ENCODE peak calls at places on chromosomes 12 and 14, in six cellular contexts. V is NCI-H460, Y is HS-5, N is lung, E is astrocyte of the cerebellum, Z is activated T-cell treated with anti-CD3 and anti-CD28 coated beads for 48 hours. F is an unnamed sample.

GRCh38 chr12:10826258-10826657 is at the start of gene TAS2R10:
- DNase-seq in V (no peak), Y (no peak), N (no peak), E (no peak), Z (no peak), F (no peak)

GRCh38 chr12:52023182-52023975 is 16.6 kb downstream of the TAMALIN start:
- DNase-seq in V (peak; percentile 66), Y (no peak), N (peak; percentile 90), E (no peak), Z (peak; percentile 92), F (peak; percentile 88)

GRCh38 chr12:28443337-28443736 is 253.1 kb downstream of the CCDC91 start:
- DNase-seq in V (no peak), Y (no peak), N (no peak), E (no peak), Z (no peak), F (no peak)

GRCh38 chr12:111881712-111882111 is 39.7 kb downstream of the MAPKAPK5 start:
- DNase-seq in V (no peak), Y (no peak), N (no peak), E (no peak), Z (no peak), F (no peak)

GRCh38 chr14:99191663-99192621 is 80.1 kb downstream of the BCL11B start:
- DNase-seq in V (peak; percentile 11), Y (no peak), N (peak; percentile 53), E (peak; percentile 79), Z (no peak), F (peak; percentile 33)

GRCh38 chr12:25796523-25797000 is 161.9 kb upstream of the RASSF8 start:
- DNase-seq in V (no peak), Y (no peak), N (no peak), E (no peak), Z (no peak), F (no peak)

GRCh38 chr12:123602651-123603195 is 824 bp downstream of the DDX55 start:
- DNase-seq in V (no peak), Y (no peak), N (no peak), E (no peak), Z (no peak), F (no peak)

GRCh38 chr14:101325319-101325718 is 236.0 kb upstream of the DIO3 start:
- DNase-seq in V (no peak), Y (no peak), N (no peak), E (no peak), Z (no peak), F (no peak)

GRCh38 chr12:92421701-92422100 is 276.1 kb upstream of the BTG1 start:
- DNase-seq in V (no peak), Y (no peak), N (no peak), E (no peak), Z (no peak), F (no peak)

GRCh38 chr12:60148109-60148508 is 552.3 kb downstream of the SLC16A7 start:
- DNase-seq in V (no peak), Y (peak; percentile 92), N (no peak), E (peak; percentile 33), Z (no peak), F (no peak)

GRCh38 chr12:13205809-13206559 is 9.5 kb downstream of the EMP1 start:
- DNase-seq in V (no peak), Y (peak; percentile 99), N (no peak), E (peak; percentile 97), Z (peak; percentile 40), F (no peak)

GRCh38 chr14:71665781-71666180 is 266.4 kb upstream of the RGS6 start:
- DNase-seq in V (no peak), Y (no peak), N (no peak), E (no peak), Z (no peak), F (no peak)

GRCh38 chr14:24130717-24131548 is 474 bp downstream of the FITM1 start:
- DNase-seq in V (no peak), Y (no peak), N (no peak), E (no peak), Z (no peak), F (no peak)

GRCh38 chr12:41014643-41015020 is 173.5 kb upstream of the PDZRN4 start:
- DNase-seq in V (no peak), Y (peak; percentile 5), N (no peak), E (no peak), Z (no peak), F (no peak)

GRCh38 chr12:38516418-38516817 is 199.8 kb downstream of the ALG10B start:
- DNase-seq in V (no peak), Y (no peak), N (no peak), E (no peak), Z (no peak), F (no peak)

GRCh38 chr14:56885795-56886194 is 75.5 kb upstream of the OTX2 start:
- DNase-seq in V (no peak), Y (no peak), N (no peak), E (no peak), Z (no peak), F (no peak)

GRCh38 chr14:22566845-22567244 is 22.2 kb downstream of the DAD1 start:
- DNase-seq in V (no peak), Y (no peak), N (no peak), E (no peak), Z (no peak), F (no peak)

GRCh38 chr12:79512068-79512467 is 178.7 kb downstream of the PAWR start:
- DNase-seq in V (no peak), Y (no peak), N (no peak), E (no peak), Z (no peak), F (no peak)

GRCh38 chr12:103858953-103859601 is 18.0 kb upstream of the NT5DC3 start:
- DNase-seq in V (peak; percentile 81), Y (peak; percentile 81), N (peak; percentile 59), E (peak; percentile 86), Z (no peak), F (no peak)

GRCh38 chr12:2402180-2402579 is 349.4 kb downstream of the CACNA1C start:
- DNase-seq in V (no peak), Y (no peak), N (no peak), E (no peak), Z (no peak), F (no peak)

GRCh38 chr12:50218386-50218785 is 51.2 kb upstream of the CERS5 start:
- DNase-seq in V (no peak), Y (no peak), N (no peak), E (no peak), Z (no peak), F (no peak)

GRCh38 chr12:129067482-129067881 is 214.2 kb downstream of the GLT1D1 start:
- DNase-seq in V (no peak), Y (no peak), N (no peak), E (no peak), Z (no peak), F (no peak)

GRCh38 chr14:97172644-97173043 is 375.5 kb downstream of the VRK1 start:
- DNase-seq in V (no peak), Y (no peak), N (no peak), E (no peak), Z (no peak), F (no peak)

GRCh38 chr12:67193705-67194104 is 75.5 kb upstream of the CAND1 start:
- DNase-seq in V (peak; percentile 21), Y (peak; percentile 2), N (no peak), E (peak; percentile 28), Z (peak; percentile 4), F (no peak)

GRCh38 chr12:65306603-65307501 is 28.4 kb downstream of the MSRB3 start:
- DNase-seq in V (peak; percentile 44), Y (peak; percentile 43), N (no peak), E (no peak), Z (no peak), F (no peak)

GRCh38 chr12:128056299-128056885 is 210.6 kb upstream of the TMEM132C start:
- DNase-seq in V (no peak), Y (no peak), N (no peak), E (no peak), Z (no peak), F (no peak)

GRCh38 chr12:23949212-23950010 is at the start of gene SOX5:
- DNase-seq in V (peak; percentile 5), Y (no peak), N (peak; percentile 39), E (peak; percentile 41), Z (no peak), F (no peak)

GRCh38 chr12:115190191-115190590 is 506.2 kb upstream of the TBX3 start:
- DNase-seq in V (no peak), Y (no peak), N (no peak), E (no peak), Z (no peak), F (no peak)

GRCh38 chr12:13661005-13661887 is 320.2 kb downstream of the GRIN2B start:
- DNase-seq in V (peak; percentile 43), Y (peak; percentile 13), N (peak; percentile 36), E (peak; percentile 5), Z (peak; percentile 1), F (no peak)

GRCh38 chr12:104281636-104282035 is 21.9 kb upstream of the EID3 start:
- DNase-seq in V (no peak), Y (peak; percentile 60), N (no peak), E (no peak), Z (no peak), F (no peak)

GRCh38 chr12:6923851-6924250 is 3.9 kb upstream of the ATN1 start:
- DNase-seq in V (no peak), Y (no peak), N (no peak), E (no peak), Z (no peak), F (no peak)

GRCh38 chr14:61698216-61698980 is 3.1 kb downstream of the HIF1A start:
- DNase-seq in V (no peak), Y (no peak), N (no peak), E (no peak), Z (no peak), F (no peak)

F was measured in activated T-helper 2 cell treated with anti-CD3 and anti-CD28 coated beads, Interferon-gamma antibody, Interleukin-2, Interleukin-4, amounts not matched to agents 10 μg/mL and 5 μg/mL and 100 μg/mL, durations not matched to agents 14 hours and 24 hours and 36 hours.